ENCODE peak calls at places on chromosomes 7 and 10, in nine cellular contexts. B is nephron progenitor cell, O is HepG2, F is choroid plexus epithelial cell, T is tibial artery, M is K562, N is fibroblast of pulmonary artery, Q is endothelial cell, U is Caco-2. Y is an unnamed sample.

GRCh38 chr7:140161047-140161446 is 15.7 kb downstream of the KDM7A start:
- DNase-seq in B (no peak), O (no peak), F (no peak), T (no peak), M (no peak), N (no peak), Q (no peak), U (no peak), Y (no peak)

GRCh38 chr10:43197834-43198681 is 59.8 kb downstream of the CSGALNACT2 start:
- DNase-seq in B (peak), O (peak), F (peak), T (peak), M (peak), N (no peak), Q (peak), U (peak), Y (no peak)

GRCh38 chr7:73701357-73701995 is 18.0 kb downstream of the STX1A start:
- DNase-seq in B (peak), O (peak), F (peak), T (no peak), M (peak), N (peak), Q (peak), U (peak), Y (peak)

GRCh38 chr10:47041401-47042198 is 130.4 kb downstream of the PTPN20 start:
- DNase-seq in B (no peak), O (no peak), F (no peak), T (no peak), M (no peak), N (no peak), Q (no peak), U (peak), Y (no peak)

GRCh38 chr7:913736-914520 is 37.6 kb downstream of the GET4 start:
- DNase-seq in B (no peak), O (no peak), F (no peak), T (no peak), M (no peak), N (no peak), Q (no peak), U (no peak), Y (no peak)

GRCh38 chr7:94182066-94182465 is 177.9 kb upstream of the BET1 start:
- DNase-seq in B (no peak), O (no peak), F (peak), T (no peak), M (no peak), N (peak), Q (no peak), U (no peak), Y (no peak)

GRCh38 chr7:132097550-132098134 is 478.6 kb downstream of the PLXNA4 start:
- DNase-seq in B (no peak), O (no peak), F (no peak), T (peak), M (no peak), N (no peak), Q (no peak), U (no peak), Y (no peak)

GRCh38 chr7:4882169-4882741 is 1.3 kb downstream of the RADIL start:
- DNase-seq in B (peak), O (no peak), F (peak), T (peak), M (peak), N (peak), Q (peak), U (no peak), Y (peak)

GRCh38 chr10:110501142-110501937 is 3.6 kb downstream of the DUSP5 start:
- DNase-seq in B (peak), O (peak), F (peak), T (peak), M (peak), N (peak), Q (peak), U (peak), Y (no peak)

GRCh38 chr10:92241501-92241900 is 49.4 kb downstream of the CPEB3 start:
- DNase-seq in B (no peak), O (no peak), F (no peak), T (no peak), M (no peak), N (no peak), Q (no peak), U (no peak), Y (no peak)

GRCh38 chr7:37921340-37921805 is 933 bp downstream of the EPDR1 start:
- DNase-seq in B (no peak), O (peak), F (peak), T (peak), M (peak), N (no peak), Q (peak), U (no peak), Y (no peak)

GRCh38 chr7:64574481-64575159 is 11.7 kb upstream of the ZNF680 start:
- DNase-seq in B (no peak), O (no peak), F (peak), T (peak), M (no peak), N (peak), Q (peak), U (no peak), Y (no peak)

GRCh38 chr7:90736968-90737939 is 141.1 kb downstream of the CDK14 start:
- DNase-seq in B (no peak), O (no peak), F (no peak), T (no peak), M (no peak), N (no peak), Q (no peak), U (no peak), Y (no peak)

GRCh38 chr7:47931788-47932425 is 16.4 kb downstream of the PKD1L1 start:
- DNase-seq in B (no peak), O (no peak), F (peak), T (no peak), M (no peak), N (peak), Q (no peak), U (no peak), Y (no peak)

GRCh38 chr7:132709971-132710567 is 133.8 kb upstream of the PLXNA4 start:
- DNase-seq in B (no peak), O (peak), F (peak), T (peak), M (peak), N (peak), Q (peak), U (no peak), Y (no peak)

GRCh38 chr10:1201010-1201807 is 145.0 kb downstream of the WDR37 start:
- DNase-seq in B (no peak), O (no peak), F (no peak), T (no peak), M (no peak), N (no peak), Q (no peak), U (no peak), Y (no peak)

GRCh38 chr10:79926037-79926436 is 22.9 kb downstream of the SFTPD start:
- DNase-seq in B (no peak), O (no peak), F (no peak), T (no peak), M (peak), N (no peak), Q (peak), U (no peak), Y (no peak)

GRCh38 chr7:131249003-131249402 is 78.7 kb upstream of the MKLN1 start:
- DNase-seq in B (no peak), O (no peak), F (peak), T (peak), M (no peak), N (peak), Q (no peak), U (no peak), Y (no peak)

GRCh38 chr10:26367771-26368170 is 70.4 kb upstream of the APBB1IP start:
- DNase-seq in B (peak), O (peak), F (peak), T (no peak), M (peak), N (peak), Q (peak), U (peak), Y (peak)

GRCh38 chr10:97796651-97797050 is 24.9 kb upstream of the SFRP5 start:
- DNase-seq in B (no peak), O (no peak), F (no peak), T (no peak), M (no peak), N (no peak), Q (no peak), U (no peak), Y (no peak)

GRCh38 chr7:137109966-137110930 is 233.3 kb downstream of the PTN start:
- DNase-seq in B (no peak), O (no peak), F (peak), T (no peak), M (no peak), N (peak), Q (no peak), U (no peak), Y (no peak)

GRCh38 chr10:49609283-49610014 is 661 bp upstream of the SLC18A3 start:
- DNase-seq in B (peak), O (no peak), F (no peak), T (no peak), M (no peak), N (no peak), Q (peak), U (peak), Y (peak)

GRCh38 chr7:154503962-154504550 is 451.9 kb downstream of the DPP6 start:
- DNase-seq in B (peak), O (peak), F (peak), T (no peak), M (peak), N (peak), Q (no peak), U (no peak), Y (no peak)

GRCh38 chr7:115136796-115137443 is 215.0 kb downstream of the MDFIC start:
- DNase-seq in B (no peak), O (no peak), F (no peak), T (no peak), M (no peak), N (no peak), Q (no peak), U (no peak), Y (no peak)

GRCh38 chr10:95133997-95134396 is 60.0 kb upstream of the ACSM6 start:
- DNase-seq in B (no peak), O (no peak), F (no peak), T (no peak), M (peak), N (no peak), Q (no peak), U (no peak), Y (no peak)

GRCh38 chr10:125781374-125781773 is 5.8 kb upstream of the MMP21 start:
- DNase-seq in B (no peak), O (no peak), F (no peak), T (no peak), M (no peak), N (no peak), Q (no peak), U (no peak), Y (no peak)

GRCh38 chr7:30697716-30698460 is 15.6 kb upstream of the CRHR2 start:
- DNase-seq in B (no peak), O (no peak), F (no peak), T (no peak), M (no peak), N (no peak), Q (no peak), U (no peak), Y (no peak)
- TF ChIP-seq CTCF in B (no peak), O (no peak), F (no peak), T (no peak), M (no peak), N (no peak), Q (no peak), U (no peak), Y (no peak)

GRCh38 chr10:70771311-70772194 is 13.6 kb downstream of the TBATA start:
- DNase-seq in B (no peak), O (no peak), F (no peak), T (no peak), M (no peak), N (no peak), Q (no peak), U (peak), Y (no peak)

GRCh38 chr10:70773461-70773860 is 11.7 kb downstream of the TBATA start:
- DNase-seq in B (no peak), O (no peak), F (no peak), T (no peak), M (no peak), N (no peak), Q (no peak), U (no peak), Y (no peak)

GRCh38 chr10:70773965-70774809 is 11.0 kb downstream of the TBATA start:
- DNase-seq in B (no peak), O (no peak), F (no peak), T (peak), M (no peak), N (no peak), Q (no peak), U (no peak), Y (no peak)

GRCh38 chr10:70774810-70775678 is 10.1 kb downstream of the TBATA start:
- DNase-seq in B (no peak), O (peak), F (no peak), T (peak), M (no peak), N (no peak), Q (no peak), U (peak), Y (no peak)

DNA sequence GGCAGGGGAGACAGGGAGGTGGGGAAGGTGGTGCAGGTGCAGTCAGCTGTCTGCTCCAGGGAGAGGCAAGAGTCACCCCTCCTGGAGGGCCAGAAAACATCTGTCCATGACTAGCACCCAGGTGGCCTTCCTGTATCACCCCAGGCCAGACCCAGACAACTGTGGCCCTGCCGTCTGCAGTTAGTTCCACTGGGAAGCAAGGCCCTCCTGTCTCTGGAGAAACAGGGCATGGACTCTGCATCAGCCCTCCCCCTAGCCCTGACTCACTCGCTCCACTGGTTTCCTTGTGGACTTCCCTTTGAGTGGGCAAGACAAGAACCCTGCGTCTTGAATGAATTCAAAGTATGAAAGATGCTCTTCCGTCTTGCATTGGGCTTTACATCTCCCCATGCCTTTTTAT is 12.6 kb downstream of the TBATA start:
- DNase-seq in B (no peak), O (no peak), F (no peak), T (no peak), M (no peak), N (no peak), Q (peak), U (peak), Y (no peak)
- TF ChIP-seq CTCF in B (no peak), O (no peak), F (no peak), T (no peak), M (no peak), N (no peak), Q (no peak), U (no peak), Y (no peak)

DNA sequence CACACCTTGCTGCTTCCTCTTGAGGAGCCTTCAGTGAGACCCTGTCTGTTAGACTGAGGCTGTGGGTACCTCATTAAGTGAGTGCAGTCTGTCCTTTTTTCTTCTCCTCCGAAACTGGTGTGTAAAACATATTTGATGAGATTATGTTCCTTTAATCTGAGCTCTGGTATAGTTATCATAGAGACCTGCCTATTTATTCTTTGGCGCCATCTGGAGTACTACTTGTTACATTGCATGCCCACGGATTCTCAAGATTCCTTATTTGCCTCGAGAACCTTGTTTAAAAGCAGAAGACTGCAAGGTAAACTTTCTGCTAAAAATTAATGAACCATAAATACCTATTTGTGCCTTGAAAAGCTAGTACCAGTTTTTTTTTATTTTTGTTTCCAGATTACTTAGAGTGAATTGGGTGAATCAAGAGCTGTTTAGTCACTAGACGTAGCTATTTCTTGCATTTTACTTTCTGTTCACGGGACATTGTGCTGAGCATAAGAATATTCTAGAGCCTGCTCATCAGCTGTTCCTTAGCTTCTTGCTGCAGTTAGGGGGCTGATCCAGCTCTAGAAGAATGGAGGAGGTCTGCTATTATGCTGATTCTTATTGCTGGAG is 16.9 kb upstream of the STMP1 start:
- DNase-seq in B (no peak), O (peak), F (peak), T (no peak), M (peak), N (peak), Q (no peak), U (no peak), Y (no peak)
- TF ChIP-seq CTCF in B (peak), O (peak), F (peak), T (peak), M (peak), N (peak), Q (peak), U (peak), Y (peak)

DNA sequence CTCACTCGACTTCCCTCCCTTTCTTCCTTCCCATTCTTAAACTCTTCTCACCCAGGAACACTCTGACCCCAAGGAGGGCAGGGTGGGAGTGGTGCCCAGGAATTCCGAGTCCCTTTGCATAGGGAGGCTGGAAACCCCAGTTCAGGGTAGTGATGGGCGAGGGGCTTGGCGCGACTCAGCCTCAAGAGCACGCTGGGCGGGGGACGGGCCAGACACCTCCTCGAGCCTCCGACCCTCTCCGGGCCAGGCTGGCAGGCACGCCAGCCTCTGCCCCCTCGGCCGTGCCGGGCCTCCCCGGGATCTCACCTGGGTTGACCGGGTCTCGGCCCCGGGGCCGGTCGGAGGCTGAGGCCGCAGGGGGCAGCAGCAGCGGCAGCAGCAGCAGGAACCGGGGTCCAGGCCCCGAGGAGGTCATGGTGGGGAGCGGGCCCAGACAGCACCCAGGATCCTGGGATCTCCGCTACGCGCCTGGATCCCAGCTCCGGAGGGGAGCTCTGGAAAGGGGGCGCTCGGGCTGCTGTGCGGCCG is 457 bp downstream of the PLOD3 start:
- DNase-seq in B (peak), O (no peak), F (no peak), T (no peak), M (no peak), N (peak), Q (peak), U (no peak), Y (no peak)
- TF ChIP-seq CTCF in B (no peak), O (no peak), F (no peak), T (no peak), M (no peak), N (no peak), Q (no peak), U (no peak), Y (no peak)

GRCh38 chr7:157537056-157537455 is 200.3 kb downstream of the DNAJB6 start:
- DNase-seq in B (no peak), O (no peak), F (no peak), T (no peak), M (no peak), N (no peak), Q (no peak), U (no peak), Y (no peak)
- TF ChIP-seq CTCF in B (no peak), O (no peak), F (no peak), T (no peak), M (no peak), N (no peak), Q (no peak), U (no peak), Y (no peak)

DNA sequence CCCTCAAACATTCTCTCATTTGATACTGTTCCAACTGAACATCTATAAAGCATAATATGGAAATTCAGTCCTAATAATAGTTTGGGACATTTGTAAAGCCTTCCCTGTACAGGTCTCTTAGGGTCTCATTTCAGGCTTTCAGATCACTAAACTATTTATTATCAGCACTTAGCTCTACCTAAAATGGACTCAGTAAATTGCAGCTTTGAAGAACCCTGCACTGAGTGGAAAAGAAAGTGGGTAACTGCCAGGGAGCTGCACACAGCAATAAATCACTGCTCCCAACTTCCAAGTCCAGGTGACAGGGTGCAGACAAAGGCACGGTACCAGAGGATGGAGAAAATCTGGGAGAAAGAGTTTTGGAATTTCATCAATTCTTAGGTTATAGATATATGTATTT is 164.9 kb upstream of the AOAH start:
- DNase-seq in B (no peak), O (no peak), F (no peak), T (no peak), M (no peak), N (no peak), Q (no peak), U (no peak), Y (no peak)
- TF ChIP-seq CTCF in B (no peak), O (no peak), F (no peak), T (no peak), M (no peak), N (no peak), Q (no peak), U (no peak), Y (no peak)

GRCh38 chr10:101158101-101159058 is 27.3 kb downstream of the TLX1 start:
- DNase-seq in B (no peak), O (no peak), F (no peak), T (no peak), M (no peak), N (peak), Q (no peak), U (peak), Y (no peak)

GRCh38 chr10:101165736-101166135 is 34.6 kb downstream of the TLX1 start:
- DNase-seq in B (no peak), O (no peak), F (no peak), T (no peak), M (no peak), N (no peak), Q (no peak), U (no peak), Y (no peak)

GRCh38 chr10:101161494-101162299 is 30.6 kb downstream of the TLX1 start:
- DNase-seq in B (peak), O (peak), F (peak), T (peak), M (peak), N (peak), Q (peak), U (peak), Y (peak)

GRCh38 chr10:101166430-101166829 is 35.3 kb downstream of the TLX1 start:
- DNase-seq in B (no peak), O (no peak), F (no peak), T (no peak), M (no peak), N (no peak), Q (no peak), U (no peak), Y (no peak)

DNA sequence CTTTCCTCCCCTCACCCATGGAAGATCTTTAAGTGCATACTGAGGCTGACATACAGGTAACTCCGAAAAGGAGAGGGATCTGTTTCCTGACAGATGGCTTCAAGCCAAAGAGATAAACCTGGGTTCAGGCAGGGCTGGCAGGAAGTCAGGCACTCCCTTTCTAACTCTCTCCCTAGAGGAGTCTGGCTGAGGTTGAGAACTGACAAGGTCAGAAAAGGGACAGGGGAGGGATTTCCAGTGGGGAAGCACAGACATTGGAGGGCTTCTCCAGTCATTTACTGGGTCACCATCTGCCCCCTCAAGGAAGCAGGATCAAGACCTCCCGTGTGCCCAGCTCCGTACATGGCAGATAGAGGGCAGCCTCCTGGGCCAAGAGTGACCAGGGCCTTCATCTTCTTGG is 31.6 kb downstream of the TLX1 start:
- DNase-seq in B (no peak), O (no peak), F (no peak), T (no peak), M (no peak), N (no peak), Q (no peak), U (no peak), Y (no peak)
- TF ChIP-seq CTCF in B (no peak), O (no peak), F (no peak), T (no peak), M (no peak), N (no peak), Q (no peak), U (no peak), Y (no peak)

DNA sequence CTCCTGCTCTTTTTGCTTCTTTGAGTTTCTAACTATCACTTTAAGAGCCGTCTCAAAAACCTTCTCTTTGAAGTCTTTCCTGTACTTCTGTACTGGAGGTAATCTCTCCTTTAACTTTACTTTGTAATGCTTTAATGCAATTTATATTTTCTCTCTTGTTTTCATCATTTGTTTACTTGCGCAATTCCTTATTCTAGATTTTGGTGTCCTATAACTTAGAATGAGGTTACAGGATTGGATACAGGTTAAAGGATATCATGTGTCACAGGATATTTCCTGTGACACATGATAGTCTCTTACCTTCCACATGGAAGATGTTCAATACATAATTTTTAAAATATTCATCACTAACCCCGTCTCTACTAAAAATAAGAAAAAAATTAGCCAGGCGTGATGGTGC is 42.4 kb upstream of the CPN1 start:
- DNase-seq in B (no peak), O (no peak), F (no peak), T (no peak), M (no peak), N (no peak), Q (no peak), U (no peak), Y (no peak)
- TF ChIP-seq CTCF in B (no peak), O (no peak), F (no peak), T (no peak), M (no peak), N (no peak), Q (no peak), U (no peak), Y (no peak)

Y was measured in neural crest cell.